ENCODE peak calls at places on chromosomes 16 and 17, in six cellular contexts. I is kidney tubule cell; D is non-pigmented ciliary epithelial cell; E is HEK293T; J is stimulated activated CD4-positive, alpha-beta T cell treated with anti-CD3 and anti-CD28 coated beads, TNF-alpha, amount 100 ng/mL, for 24 hours; F is PC-3. S is an unnamed sample.

GRCh38 chr17:39648876-39649430 is 12.0 kb downstream of the STARD3 start:
- DNase-seq in J (no peak), E (no peak), I (no peak), D (no peak), F (no peak), S (no peak)

GRCh38 chr17:12256380-12256995 is 235.8 kb downstream of the MAP2K4 start:
- DNase-seq in F (peak; percentile 69), E (peak; percentile 37), J (no peak), I (peak; percentile 61), D (peak; percentile 15), S (peak; percentile 19)

GRCh38 chr16:57884655-57885133 is 82.4 kb upstream of the KIFC3 start:
- DNase-seq in E (no peak), I (no peak), F (no peak), D (no peak), J (no peak), S (no peak)

GRCh38 chr16:88892065-88892464 is 25.6 kb upstream of the PABPN1L start:
- DNase-seq in F (no peak), D (no peak), J (no peak), I (no peak), E (no peak), S (no peak)

GRCh38 chr17:50304781-50305404 is 30.6 kb downstream of the TMEM92 start:
- DNase-seq in F (no peak), J (no peak), E (no peak), I (no peak), D (peak; percentile 19), S (no peak)

GRCh38 chr17:76538941-76539340 is 903 bp upstream of the PRCD start:
- DNase-seq in F (no peak), E (no peak), J (no peak), D (no peak), I (no peak), S (no peak)

GRCh38 chr16:66212426-66212825 is 154.1 kb upstream of the CDH5 start:
- DNase-seq in J (no peak), I (no peak), D (no peak), F (no peak), E (no peak), S (no peak)

GRCh38 chr17:69450857-69451410 is 36.4 kb downstream of the MAP2K6 start:
- DNase-seq in F (peak; percentile 78), I (peak; percentile 26), J (no peak), D (peak; percentile 24), E (no peak), S (no peak)

GRCh38 chr16:23026777-23027362 is 122.4 kb downstream of the USP31 start:
- DNase-seq in I (peak; percentile 15), D (no peak), E (peak; percentile 39), J (no peak), F (peak; percentile 39), S (no peak)

GRCh38 chr17:73936908-73937627 is 266.4 kb upstream of the RPL38 start:
- DNase-seq in I (no peak), D (no peak), F (no peak), E (no peak), J (no peak), S (no peak)

GRCh38 chr16:29021471-29021870 is 36.6 kb downstream of the LAT start:
- DNase-seq in I (no peak), D (no peak), F (no peak), J (no peak), E (no peak), S (no peak)

GRCh38 chr16:86911311-86911999 is 333.1 kb downstream of the FOXL1 start:
- DNase-seq in F (no peak), J (no peak), I (peak; percentile 25), D (no peak), E (no peak), S (no peak)

GRCh38 chr16:71296584-71297133 is 7.5 kb upstream of the CMTR2 start:
- DNase-seq in E (no peak), D (no peak), I (no peak), J (no peak), F (no peak), S (no peak)

GRCh38 chr17:80961516-80961915 is 30.1 kb upstream of the CHMP6 start:
- DNase-seq in D (no peak), I (no peak), J (no peak), F (no peak), E (no peak), S (no peak)

GRCh38 chr16:57754354-57755060 is 18.9 kb downstream of the KATNB1 start:
- DNase-seq in I (no peak), E (no peak), J (no peak), D (no peak), F (no peak), S (no peak)

GRCh38 chr16:54645328-54645727 is 285.3 kb upstream of the IRX5 start:
- DNase-seq in F (no peak), I (no peak), E (no peak), J (no peak), D (no peak), S (no peak)

GRCh38 chr17:17205368-17206148 is 575 bp downstream of the PLD6 start:
- DNase-seq in D (no peak), F (peak; percentile 71), E (peak; percentile 70), I (peak; percentile 75), J (peak; percentile 28), S (no peak)

GRCh38 chr16:87628246-87628923 is 26.1 kb downstream of the JPH3 start:
- DNase-seq in J (no peak), F (no peak), D (no peak), E (no peak), I (no peak), S (no peak)

GRCh38 chr17:1759529-1759928 is 2.3 kb upstream of the SERPINF1 start:
- DNase-seq in J (no peak), I (no peak), E (no peak), D (no peak), F (peak; percentile 53), S (no peak)

GRCh38 chr17:67534941-67535340 is 157.9 kb downstream of the PITPNC1 start:
- DNase-seq in E (no peak), J (no peak), F (no peak), I (no peak), D (no peak), S (no peak)

GRCh38 chr16:82761236-82761635 is 134.5 kb downstream of the CDH13 start:
- DNase-seq in F (no peak), E (no peak), D (peak; percentile 45), I (peak; percentile 27), J (no peak), S (no peak)

GRCh38 chr17:80729016-80729415 is 184.4 kb downstream of the RPTOR start:
- DNase-seq in F (no peak), D (no peak), I (no peak), J (no peak), E (no peak), S (no peak)

GRCh38 chr17:17792551-17793377 is 44.0 kb downstream of the SREBF1 start:
- DNase-seq in E (no peak), F (peak; percentile 7), I (peak; percentile 70), D (no peak), J (no peak), S (no peak)

GRCh38 chr17:21375757-21376584 is at the start of gene KCNJ12:
- DNase-seq in E (peak; percentile 35), I (peak; percentile 39), J (no peak), F (peak; percentile 50), D (no peak), S (no peak)

GRCh38 chr17:39675390-39676082 is 7.3 kb downstream of the PNMT start:
- DNase-seq in F (no peak), I (no peak), J (no peak), E (no peak), D (no peak), S (no peak)

GRCh38 chr16:68469728-68470460 is 21.6 kb upstream of the SMPD3 start:
- DNase-seq in J (no peak), I (no peak), D (no peak), F (no peak), E (no peak), S (no peak)

GRCh38 chr17:65074778-65075250 is 18.3 kb upstream of the GNA13 start:
- DNase-seq in D (no peak), E (no peak), F (no peak), I (no peak), J (no peak), S (no peak)

GRCh38 chr16:53457670-53458069 is 23.4 kb downstream of the RBL2 start:
- DNase-seq in I (peak; percentile 46), J (peak; percentile 35), E (no peak), D (no peak), F (no peak), S (no peak)

GRCh38 chr16:13919330-13919682 is 648 bp upstream of the ERCC4 start:
- DNase-seq in I (peak; percentile 61), D (peak; percentile 14), J (no peak), E (peak; percentile 20), F (peak; percentile 50), S (no peak)

GRCh38 chr17:59561042-59561441 is 4.4 kb upstream of the DHX40 start:
- DNase-seq in J (no peak), E (peak; percentile 17), I (peak; percentile 26), F (peak; percentile 61), D (no peak), S (no peak)

GRCh38 chr17:77332981-77333685 is 192.4 kb downstream of the SEC14L1 start:
- DNase-seq in D (no peak), E (no peak), J (no peak), I (peak; percentile 57), F (peak; percentile 93), S (peak; percentile 88)

GRCh38 chr17:75457047-75457654 is 716 bp downstream of the TMEM94 start:
- DNase-seq in F (peak; percentile 52), I (peak; percentile 20), E (peak; percentile 50), J (no peak), D (no peak), S (no peak)

GRCh38 chr17:2138318-2138717 is 83.4 kb downstream of the HIC1 start:
- DNase-seq in J (no peak), D (no peak), F (no peak), I (no peak), E (peak; percentile 49), S (no peak)

GRCh38 chr17:8887834-8888703 is 20.6 kb upstream of the PIK3R6 start:
- DNase-seq in F (peak; percentile 58), J (no peak), I (peak; percentile 34), D (no peak), E (peak; percentile 39), S (no peak)

S was measured in HS-5.